ENCODE peak calls at places on chromosomes 7 and 10, in seven cellular contexts. Q is HCT116, Y is HepG2, J is H1, E is GM12878, Z is SK-N-SH, C is K562. R is an unnamed sample.

GRCh38 chr7:138338361-138338760 is 121.7 kb upstream of the TRIM24 start:
- DNase-seq in Q (no peak), Y (no peak), J (no peak), E (no peak), Z (peak), C (no peak), R (no peak)

GRCh38 chr7:138257459-138258193 is 181.4 kb downstream of the AKR1D1 start:
- DNase-seq in Q (no peak), Y (peak), J (peak), E (no peak), Z (no peak), C (peak), R (no peak)

GRCh38 chr7:46321556-46322205 is 400.6 kb upstream of the IGFBP3 start:
- DNase-seq in Q (no peak), Y (peak), J (no peak), E (no peak), Z (no peak), C (no peak), R (no peak)

GRCh38 chr7:738723-739454 is 11.8 kb upstream of the PRKAR1B start:
- DNase-seq in Q (no peak), Y (no peak), J (no peak), E (no peak), Z (no peak), C (no peak), R (no peak)

GRCh38 chr10:73209705-73210104 is 37.4 kb downstream of the DNAJC9 start:
- DNase-seq in Q (no peak), Y (no peak), J (no peak), E (no peak), Z (no peak), C (no peak), R (peak)

GRCh38 chr10:184911-185310 is 49.7 kb downstream of the ZMYND11 start:
- DNase-seq in Q (no peak), Y (no peak), J (no peak), E (no peak), Z (no peak), C (no peak), R (no peak)

GRCh38 chr10:95505641-95506040 is 55.5 kb downstream of the SORBS1 start:
- DNase-seq in Q (no peak), Y (no peak), J (no peak), E (no peak), Z (no peak), C (no peak), R (no peak)

GRCh38 chr10:72133517-72133916 is 45.2 kb upstream of the SPOCK2 start:
- DNase-seq in Q (no peak), Y (peak), J (no peak), E (peak), Z (no peak), C (no peak), R (no peak)

GRCh38 chr7:98357751-98358161 is 43.1 kb downstream of the BAIAP2L1 start:
- DNase-seq in Q (no peak), Y (peak), J (no peak), E (no peak), Z (no peak), C (no peak), R (peak)

GRCh38 chr10:79065853-79066252 is 2.9 kb upstream of the ZMIZ1 start:
- DNase-seq in Q (no peak), Y (no peak), J (no peak), E (no peak), Z (no peak), C (no peak), R (no peak)

GRCh38 chr10:91613411-91614253 is 19.2 kb downstream of the PPP1R3C start:
- DNase-seq in Q (peak), Y (no peak), J (no peak), E (no peak), Z (peak), C (no peak), R (no peak)

GRCh38 chr10:6300106-6300783 is 97.5 kb downstream of the PFKFB3 start:
- DNase-seq in Q (no peak), Y (no peak), J (no peak), E (peak), Z (no peak), C (no peak), R (peak)

GRCh38 chr7:43057151-43057550 is 55.3 kb upstream of the HECW1 start:
- DNase-seq in Q (no peak), Y (no peak), J (no peak), E (no peak), Z (no peak), C (no peak), R (no peak)

GRCh38 chr10:125684583-125684982 is 1.6 kb upstream of the TEX36 start:
- DNase-seq in Q (no peak), Y (no peak), J (no peak), E (no peak), Z (no peak), C (no peak), R (no peak)

GRCh38 chr10:46094931-46095755 is 49.1 kb upstream of the MSMB start:
- DNase-seq in Q (no peak), Y (no peak), J (no peak), E (no peak), Z (peak), C (no peak), R (peak)

DNA sequence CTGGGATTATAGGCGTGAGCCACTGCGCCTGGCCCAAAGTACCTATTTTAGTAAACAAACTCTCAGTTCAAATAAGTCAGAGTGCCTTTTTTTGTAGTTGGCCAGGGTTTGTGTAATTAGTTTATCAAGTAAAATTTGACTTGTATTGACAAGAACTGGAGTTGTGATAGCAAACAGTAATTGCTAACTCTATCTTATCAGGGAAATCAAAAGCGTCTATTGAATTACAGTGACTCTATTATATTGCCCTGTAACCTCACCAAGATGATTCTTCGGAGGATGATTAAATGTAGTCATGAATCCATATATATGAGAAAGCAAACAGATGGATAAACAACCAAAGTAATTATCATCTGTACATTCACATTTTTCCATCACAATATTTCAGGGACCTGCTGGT is 35.4 kb downstream of the DOCK1 start:
- DNase-seq in Q (no peak), Y (no peak), J (no peak), E (no peak), Z (no peak), C (no peak), R (no peak)
- TF ChIP-seq JUND in Q (no peak), Y (no peak), J (no peak), E (no peak), Z (no peak), C (no peak), R (no peak)

GRCh38 chr10:17510242-17510908 is 56.0 kb upstream of the ST8SIA6 start:
- DNase-seq in Q (no peak), Y (no peak), J (no peak), E (peak), Z (no peak), C (no peak), R (no peak)

GRCh38 chr10:17507538-17507937 is 53.1 kb upstream of the ST8SIA6 start:
- DNase-seq in Q (no peak), Y (no peak), J (no peak), E (no peak), Z (no peak), C (no peak), R (no peak)

GRCh38 chr10:17516376-17516775 is 62.0 kb upstream of the ST8SIA6 start:
- DNase-seq in Q (no peak), Y (no peak), J (no peak), E (no peak), Z (no peak), C (no peak), R (no peak)

GRCh38 chr10:17506859-17507471 is 52.6 kb upstream of the ST8SIA6 start:
- DNase-seq in Q (no peak), Y (no peak), J (no peak), E (no peak), Z (no peak), C (no peak), R (no peak)

DNA sequence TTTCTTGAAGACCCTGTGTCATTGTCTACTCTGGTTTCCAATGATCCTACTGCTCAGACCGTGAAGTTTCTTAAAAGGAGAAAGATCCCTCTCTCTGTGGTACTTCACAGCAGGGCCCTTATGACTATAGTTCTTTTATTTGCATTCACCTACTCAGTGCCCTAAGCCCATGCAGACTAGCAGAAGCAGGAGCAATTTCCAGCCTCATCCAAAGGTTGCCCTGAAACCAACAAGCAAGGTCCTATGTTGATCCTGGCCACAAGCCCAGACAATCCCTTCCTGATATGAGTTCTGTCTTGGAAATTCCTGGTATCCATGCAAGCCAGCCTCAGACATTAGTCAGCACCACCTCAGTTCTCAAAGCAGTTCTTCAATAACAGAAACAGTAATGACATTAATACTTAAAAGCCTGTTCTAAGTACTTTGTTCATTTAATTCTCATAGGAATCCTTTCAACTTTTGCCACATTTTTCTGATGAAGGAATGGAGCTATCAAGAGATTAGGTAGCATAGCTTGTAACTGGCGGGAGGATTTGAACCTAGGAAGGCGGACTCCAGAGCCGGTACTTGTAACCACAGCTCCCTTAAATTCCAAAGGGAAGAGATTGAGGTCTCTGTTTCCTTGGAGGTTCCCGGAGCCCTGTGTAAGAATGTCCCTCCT is 58.1 kb upstream of the ST8SIA6 start:
- DNase-seq in Q (peak), Y (no peak), J (no peak), E (no peak), Z (no peak), C (no peak), R (no peak)
- TF ChIP-seq JUND in Q (peak), Y (no peak), J (no peak), E (no peak), Z (peak), C (no peak), R (no peak)

GRCh38 chr7:131244259-131244852 is 83.3 kb upstream of the MKLN1 start:
- DNase-seq in Q (peak), Y (peak), J (no peak), E (no peak), Z (peak), C (no peak), R (no peak)
- TF ChIP-seq JUND in Q (peak), Y (no peak), J (peak), E (no peak), Z (peak), C (peak), R (no peak)

GRCh38 chr7:2233876-2234275 is 1.1 kb upstream of the MAD1L1 start:
- DNase-seq in Q (no peak), Y (no peak), J (no peak), E (no peak), Z (no peak), C (no peak), R (no peak)

GRCh38 chr7:2239242-2239641 is 2.8 kb downstream of the MRM2 start:
- DNase-seq in Q (no peak), Y (no peak), J (no peak), E (no peak), Z (no peak), C (no peak), R (no peak)

GRCh38 chr7:2232766-2233520 is at the start of gene MAD1L1:
- DNase-seq in Q (peak), Y (peak), J (peak), E (no peak), Z (peak), C (peak), R (peak)

GRCh38 chr7:2241580-2242540 is at the start of the genes MRM2 and NUDT1:
- DNase-seq in Q (peak), Y (peak), J (peak), E (no peak), Z (peak), C (peak), R (peak)

GRCh38 chr7:2237109-2237602 is 4.4 kb upstream of the MAD1L1 start:
- DNase-seq in Q (no peak), Y (no peak), J (no peak), E (peak), Z (no peak), C (no peak), R (no peak)
- TF ChIP-seq JUND in Q (no peak), Y (no peak), J (no peak), E (no peak), Z (no peak), C (no peak), R (no peak)

GRCh38 chr7:55198634-55199366 is 166.3 kb upstream of the LANCL2 start:
- DNase-seq in Q (no peak), Y (no peak), J (no peak), E (no peak), Z (no peak), C (no peak), R (no peak)
- TF ChIP-seq JUND in Q (no peak), Y (no peak), J (no peak), E (no peak), Z (no peak), C (no peak), R (no peak)

GRCh38 chr10:20890009-20890408 is 7.1 kb downstream of the NEBL start:
- DNase-seq in Q (no peak), Y (no peak), J (no peak), E (no peak), Z (no peak), C (no peak), R (no peak)

GRCh38 chr10:20892011-20892585 is 5.0 kb downstream of the NEBL start:
- DNase-seq in Q (no peak), Y (no peak), J (no peak), E (no peak), Z (peak), C (no peak), R (no peak)

GRCh38 chr10:20888620-20889337 is 8.3 kb downstream of the NEBL start:
- DNase-seq in Q (no peak), Y (no peak), J (no peak), E (no peak), Z (peak), C (no peak), R (no peak)

GRCh38 chr10:20891338-20891714 is 5.8 kb downstream of the NEBL start:
- DNase-seq in Q (no peak), Y (no peak), J (no peak), E (no peak), Z (no peak), C (no peak), R (no peak)

GRCh38 chr10:20890491-20891337 is 6.4 kb downstream of the NEBL start:
- DNase-seq in Q (no peak), Y (no peak), J (no peak), E (no peak), Z (no peak), C (no peak), R (no peak)
- TF ChIP-seq JUND in Q (no peak), Y (no peak), J (no peak), E (no peak), Z (no peak), C (no peak), R (no peak)

R was measured in T47D.